ENCODE peak calls at places on chromosomes 1 and 21, in five cellular contexts. Z is iPS-NIHi11; I is stimulated activated CD4-positive, alpha-beta T cell treated with anti-CD3 and anti-CD28 coated beads, Interleukin-1b, Interleukin-23, amount 100 ng/mL, for 4 hours; B is ovary; F is HEK293T. L is an unnamed sample.

GRCh38 chr1:119686661-119687060 is 25.1 kb upstream of the PHGDH start:
- DNase-seq in B (no peak), F (no peak), I (no peak), Z (peak), L (no peak)

GRCh38 chr1:54069792-54070548 is 16.6 kb downstream of the TCEANC2 start:
- DNase-seq in B (no peak), F (peak), I (no peak), Z (peak), L (no peak)

GRCh38 chr1:37156646-37157045 is 122.3 kb upstream of the GRIK3 start:
- DNase-seq in F (no peak), B (no peak), I (no peak), Z (no peak), L (no peak)

GRCh38 chr1:221892301-221892830 is 150.5 kb upstream of the DUSP10 start:
- DNase-seq in B (no peak), I (no peak), Z (no peak), F (no peak), L (no peak)

GRCh38 chr1:226737819-226738420 is 1.2 kb downstream of the ITPKB start:
- DNase-seq in I (peak), F (no peak), Z (peak), B (peak), L (peak)

GRCh38 chr1:218717611-218718010 is 372.5 kb downstream of the TGFB2 start:
- DNase-seq in F (no peak), I (no peak), B (no peak), Z (no peak), L (no peak)

GRCh38 chr1:40753142-40753882 is 30.3 kb upstream of the KCNQ4 start:
- DNase-seq in F (no peak), B (no peak), I (no peak), Z (no peak), L (no peak)

GRCh38 chr1:9696793-9697192 is 45.3 kb downstream of the PIK3CD start:
- DNase-seq in F (no peak), Z (no peak), I (no peak), B (no peak), L (no peak)

GRCh38 chr1:177346960-177347359 is 176.2 kb downstream of the BRINP2 start:
- DNase-seq in B (no peak), Z (no peak), F (no peak), I (no peak), L (no peak)

GRCh38 chr1:17097125-17097524 is 22.1 kb downstream of the PADI2 start:
- DNase-seq in F (no peak), B (no peak), Z (no peak), I (no peak), L (no peak)

GRCh38 chr1:212073490-212073889 is 37.9 kb downstream of the DTL start:
- DNase-seq in F (no peak), I (no peak), Z (no peak), B (no peak), L (no peak)

GRCh38 chr1:115466433-115466832 is 128.4 kb upstream of the NGF start:
- DNase-seq in I (no peak), B (no peak), F (peak), Z (peak), L (peak)

GRCh38 chr1:17030186-17030585 is 18.5 kb upstream of the ATP13A2 start:
- DNase-seq in B (no peak), F (no peak), I (no peak), Z (no peak), L (no peak)

GRCh38 chr21:25283720-25284119 is 323.6 kb downstream of the MRPL39 start:
- DNase-seq in Z (peak), I (no peak), B (no peak), F (peak), L (no peak)

GRCh38 chr1:5744911-5745431 is 247.3 kb downstream of the NPHP4 start:
- DNase-seq in I (no peak), F (no peak), B (peak), Z (peak), L (no peak)